ENCODE peak calls at places on chromosomes 7 and 10, in eight cellular contexts. X is GM23248, M is SK-N-SH, Z is astrocyte, Q is GM23338, N is HCT116, T is PC-3, Y is IMR-90. R is an unnamed sample.

GRCh38 chr10:70722820-70723424 is 50.6 kb downstream of the ADAMTS14 start:
- DNase-seq in Y (peak; percentile 53), M (no peak), T (peak; percentile 79), X (peak; percentile 79), N (peak; percentile 66), Q (no peak), Z (peak; percentile 76), R (peak; percentile 83)

GRCh38 chr7:143884978-143885559 is 16.9 kb downstream of the TCAF1 start:
- DNase-seq in T (no peak), N (no peak), Y (peak; percentile 72), M (peak; percentile 97), X (peak; percentile 76), Z (peak; percentile 63), Q (peak; percentile 92), R (peak; percentile 76)

GRCh38 chr7:2802082-2802481 is 42.0 kb downstream of the GNA12 start:
- DNase-seq in N (no peak), T (peak; percentile 59), M (no peak), X (peak; percentile 61), Y (peak; percentile 70), Z (peak; percentile 61), Q (no peak), R (peak; percentile 73)

GRCh38 chr10:93416824-93417223 is 65.3 kb downstream of the MYOF start:
- DNase-seq in Y (no peak), N (no peak), Z (no peak), T (no peak), M (no peak), Q (no peak), X (no peak), R (no peak)

GRCh38 chr7:116511552-116512523 is 12.3 kb downstream of the CAV2 start:
- DNase-seq in Z (peak; percentile 65), N (peak; percentile 85), M (no peak), Y (peak; percentile 69), X (peak; percentile 49), Q (no peak), T (peak; percentile 93), R (peak; percentile 39)

GRCh38 chr10:90960355-90960814 is 39.5 kb upstream of the ANKRD1 start:
- DNase-seq in T (peak; percentile 76), Y (peak; percentile 89), M (no peak), Q (no peak), X (peak; percentile 86), N (no peak), Z (peak; percentile 86), R (peak; percentile 89)

GRCh38 chr10:17046989-17047388 is 82.6 kb downstream of the CUBN start:
- DNase-seq in M (no peak), X (peak; percentile 12), N (no peak), Q (no peak), Z (no peak), Y (no peak), T (no peak), R (no peak)

GRCh38 chr7:3309140-3309539 is 8.1 kb downstream of the SDK1 start:
- DNase-seq in M (peak; percentile 25), T (peak; percentile 65), Q (no peak), Y (peak; percentile 22), X (no peak), Z (no peak), N (no peak), R (peak; percentile 59)

GRCh38 chr7:75575488-75576112 is 83.5 kb downstream of the SPDYE5 start:
- DNase-seq in T (no peak), N (no peak), Y (no peak), X (peak; percentile 23), M (peak; percentile 93), Z (no peak), Q (no peak), R (no peak)

GRCh38 chr7:43905954-43906326 is 456 bp downstream of the URGCP start:
- DNase-seq in Q (peak; percentile 77), T (peak; percentile 14), M (peak; percentile 89), X (peak; percentile 59), Z (peak; percentile 41), Y (peak; percentile 34), N (no peak), R (peak; percentile 55)

GRCh38 chr10:82089327-82089726 is 214.3 kb downstream of the NRG3 start:
- DNase-seq in Y (no peak), Q (peak; percentile 55), M (peak; percentile 28), T (no peak), N (no peak), Z (no peak), X (no peak), R (no peak)

GRCh38 chr7:17769918-17770317 is 170.4 kb downstream of the SNX13 start:
- DNase-seq in X (peak; percentile 78), Y (peak; percentile 75), M (peak; percentile 48), N (peak; percentile 59), T (peak; percentile 79), Q (peak; percentile 87), Z (peak; percentile 38), R (peak; percentile 79)

GRCh38 chr7:39098506-39098905 is 120.8 kb downstream of the POU6F2 start:
- DNase-seq in M (no peak), T (no peak), N (no peak), X (no peak), Z (no peak), Q (no peak), Y (no peak), R (no peak)

GRCh38 chr7:44849277-44850210 is 1.7 kb upstream of the H2AZ2 start:
- DNase-seq in M (no peak), Q (no peak), N (no peak), X (peak; percentile 47), Y (peak; percentile 66), T (no peak), Z (peak; percentile 80), R (peak; percentile 86)

GRCh38 chr7:120272896-120273475 is at the start of gene KCND2:
- DNase-seq in T (no peak), Y (no peak), N (no peak), M (peak; percentile 39), Z (no peak), X (peak; percentile 40), Q (peak; percentile 79), R (no peak)

GRCh38 chr10:74103560-74104248 is 46.9 kb downstream of the AP3M1 start:
- DNase-seq in X (peak; percentile 59), Y (peak; percentile 42), N (peak; percentile 16), T (peak; percentile 90), Z (no peak), Q (peak; percentile 57), M (peak; percentile 36), R (peak; percentile 28)

GRCh38 chr10:4249841-4250496 is 465.0 kb upstream of the KLF6 start:
- DNase-seq in X (peak; percentile 3), M (no peak), Q (no peak), Z (no peak), Y (no peak), N (no peak), T (peak; percentile 48), R (no peak)

GRCh38 chr10:60817135-60817805 is 39.0 kb downstream of the CDK1 start:
- DNase-seq in N (no peak), M (no peak), Z (peak; percentile 47), Q (no peak), T (no peak), Y (peak; percentile 19), X (peak; percentile 64), R (no peak)

DNA sequence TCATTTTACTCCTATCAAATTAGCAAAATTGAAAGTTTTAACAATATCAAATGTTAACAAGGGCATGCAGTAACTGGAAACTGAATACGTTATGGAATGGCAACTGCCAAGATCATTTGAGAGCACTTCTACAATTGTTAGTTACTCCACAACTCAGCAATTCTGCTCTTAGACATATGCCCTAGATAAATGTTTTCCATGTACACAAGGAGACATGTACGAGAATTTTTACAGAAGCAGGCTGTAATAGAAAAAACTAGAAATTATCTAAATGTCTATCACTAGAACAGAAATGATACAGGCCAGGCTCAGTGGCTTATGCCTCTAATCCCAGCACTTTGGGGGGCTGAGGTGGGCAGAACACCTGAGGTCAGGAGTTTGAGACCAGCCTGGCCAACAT is 7.0 kb downstream of the PSAP start:
- DNase-seq in T (no peak), Y (no peak), Z (no peak), N (no peak), X (no peak), Q (no peak), M (no peak), R (no peak)
- H4K20me1 ChIP-seq in T (peaks cover 59% of the 10 kb centered on the region), Y (peaks cover 99% of the 10 kb centered on the region), Z (peaks cover 97% of the 10 kb centered on the region), N (peaks cover 3% of the 10 kb centered on the region), X (peaks cover 20% of the 10 kb centered on the region), Q (peaks cover 81% of the 10 kb centered on the region), M (peaks cover 98% of the 10 kb centered on the region), R (peaks cover 2% of the 10 kb centered on the region)

DNA sequence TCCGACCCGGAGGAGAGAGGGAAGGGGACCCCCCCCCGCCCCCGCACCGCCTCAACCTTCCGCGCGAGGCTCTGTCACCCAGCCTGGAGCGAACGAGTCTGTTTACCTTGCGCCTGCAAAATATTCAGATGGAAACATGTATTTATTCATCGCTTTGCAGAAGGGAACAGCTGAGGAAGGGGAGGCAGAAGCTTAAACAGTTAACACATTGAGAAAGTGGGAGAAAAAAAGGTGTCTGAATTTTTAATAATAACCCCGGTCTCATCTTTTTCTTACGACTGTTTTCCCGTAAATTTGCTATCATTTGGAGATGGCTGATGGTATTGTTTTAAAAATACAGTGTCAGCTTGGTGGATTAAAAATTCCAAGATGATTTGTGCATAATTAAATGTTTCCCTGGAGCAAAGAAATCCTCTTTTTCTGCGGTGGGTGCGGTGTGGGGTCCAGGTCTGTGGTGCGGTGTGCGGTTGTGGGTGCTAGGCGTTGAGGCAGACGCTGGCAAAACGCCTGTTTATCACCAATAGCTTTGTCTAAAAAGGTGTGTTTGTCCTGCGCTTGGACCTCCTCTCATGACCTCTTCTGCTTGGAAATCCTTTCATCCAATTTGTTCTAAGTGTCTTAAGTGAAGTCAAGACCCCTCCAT is 1.5 kb downstream of the UNCX start:
- DNase-seq in X (no peak), T (no peak), Z (no peak), Q (peak; percentile 25), N (no peak), Y (no peak), M (no peak), R (no peak)
- H4K20me1 ChIP-seq in X (no peaks in the 10 kb centered on the region), T (no peaks in the 10 kb centered on the region), Z (peaks cover 10% of the 10 kb centered on the region), Q (peaks cover 13% of the 10 kb centered on the region), N (no peaks in the 10 kb centered on the region), Y (peaks cover 18% of the 10 kb centered on the region), M (peaks cover 61% of the 10 kb centered on the region), R (no peaks in the 10 kb centered on the region)

GRCh38 chr10:110927461-110927860 is 8.1 kb downstream of the SHOC2 start:
- DNase-seq in T (no peak), Y (no peak), Z (no peak), N (no peak), Q (no peak), X (no peak), M (no peak), R (no peak)
- H4K20me1 ChIP-seq in T (no peaks in the 10 kb centered on the region), Y (peaks cover 44% of the 10 kb centered on the region), Z (peaks cover 74% of the 10 kb centered on the region), N (no peaks in the 10 kb centered on the region), Q (peaks cover 13% of the 10 kb centered on the region), X (peaks cover 50% of the 10 kb centered on the region), M (peaks cover 79% of the 10 kb centered on the region), R (peaks cover 2% of the 10 kb centered on the region)

GRCh38 chr10:68566955-68567354 is 6.8 kb downstream of the TET1 start:
- DNase-seq in Q (no peak), T (no peak), Z (no peak), Y (no peak), X (no peak), N (no peak), M (no peak), R (no peak)

GRCh38 chr10:68561804-68562649 is 1.9 kb downstream of the TET1 start:
- DNase-seq in Z (no peak), T (no peak), X (peak; percentile 54), M (peak; percentile 61), N (no peak), Q (peak; percentile 65), Y (no peak), R (peak; percentile 36)

GRCh38 chr10:68565658-68566057 is 5.5 kb downstream of the TET1 start:
- DNase-seq in T (no peak), M (no peak), Q (no peak), N (no peak), Z (no peak), X (no peak), Y (no peak), R (no peak)

GRCh38 chr10:68562666-68563522 is 2.8 kb downstream of the TET1 start:
- DNase-seq in X (peak; percentile 67), Q (peak; percentile 87), Y (peak; percentile 78), N (no peak), Z (peak; percentile 54), T (no peak), M (peak; percentile 49), R (peak; percentile 67)

GRCh38 chr10:68564712-68565111 is 4.6 kb downstream of the TET1 start:
- DNase-seq in Y (no peak), M (no peak), T (no peak), Q (no peak), Z (no peak), X (no peak), N (no peak), R (no peak)
- H4K20me1 ChIP-seq in Y (no peaks in the 10 kb centered on the region), M (no peaks in the 10 kb centered on the region), T (no peaks in the 10 kb centered on the region), Q (peaks cover 34% of the 10 kb centered on the region), Z (no peaks in the 10 kb centered on the region), X (no peaks in the 10 kb centered on the region), N (no peaks in the 10 kb centered on the region), R (no peaks in the 10 kb centered on the region)

R was measured in fibroblast of lung.